ENCODE peak calls at places on chromosomes 2 and 18, in ten cellular contexts. E is GM13976; T is activated T-helper 1 cell treated with anti-CD3 and anti-CD28 coated beads, Interleukin-2, amount 50 U/mL, for 16 hours; G is naive thymus-derived CD4-positive, alpha-beta T cell; C is retinal pigment epithelial cell; U is fibroblast of the conjunctiva; J is iPS DF 6.9; B is transverse colon; S is stimulated activated CD8-positive, alpha-beta memory T cell treated with anti-CD3 and anti-CD28 coated beads, Interleukin-7, amount 100 ng/mL, for 1 hour; X is heart right ventricle. L is an unnamed sample.

GRCh38 chr2:64474200-64474630 is 20.3 kb downstream of the LGALSL start:
- DNase-seq in E (no peak), T (no peak), G (no peak), C (no peak), U (no peak), J (no peak), B (no peak), S (no peak), X (no peak), L (peak)

GRCh38 chr2:100109986-100110980 is 32.1 kb downstream of the AFF3 start:
- DNase-seq in E (no peak), T (no peak), G (no peak), C (no peak), U (no peak), J (no peak), B (no peak), S (no peak), X (no peak), L (peak)

GRCh38 chr2:37379881-37380296 is 35.5 kb downstream of the QPCT start:
- DNase-seq in E (no peak), T (no peak), G (no peak), C (no peak), U (no peak), J (no peak), B (no peak), S (no peak), X (no peak), L (no peak)

GRCh38 chr2:66080136-66080535 is 354.8 kb upstream of the MEIS1 start:
- DNase-seq in E (no peak), T (no peak), G (no peak), C (no peak), U (no peak), J (no peak), B (no peak), S (no peak), X (no peak), L (no peak)

GRCh38 chr2:146295080-146295670 is 1549.7 kb upstream of the ACVR2A start:
- DNase-seq in E (no peak), T (no peak), G (no peak), C (no peak), U (no peak), J (no peak), B (no peak), S (no peak), X (no peak), L (no peak)

GRCh38 chr18:57051586-57052044 is 95.3 kb upstream of the BOD1L2 start:
- DNase-seq in E (peak), T (no peak), G (no peak), C (no peak), U (no peak), J (no peak), B (peak), S (no peak), X (no peak), L (no peak)

GRCh38 chr18:3466051-3466450 is 16.1 kb downstream of the TGIF1 start:
- DNase-seq in E (no peak), T (no peak), G (no peak), C (no peak), U (peak), J (no peak), B (no peak), S (no peak), X (no peak), L (no peak)

GRCh38 chr2:190920085-190920484 is 39.5 kb downstream of the GLS start:
- DNase-seq in E (no peak), T (no peak), G (no peak), C (no peak), U (no peak), J (no peak), B (no peak), S (no peak), X (no peak), L (no peak)

GRCh38 chr2:148342091-148342490 is 302.5 kb upstream of the EPC2 start:
- DNase-seq in E (no peak), T (no peak), G (no peak), C (no peak), U (no peak), J (no peak), B (no peak), S (no peak), X (no peak), L (no peak)

GRCh38 chr18:22840606-22841144 is 92.5 kb upstream of the RBBP8 start:
- DNase-seq in E (no peak), T (no peak), G (no peak), C (no peak), U (no peak), J (no peak), B (no peak), S (no peak), X (no peak), L (no peak)

GRCh38 chr2:99217929-99218501 is 37.0 kb downstream of the MRPL30 start:
- DNase-seq in E (no peak), T (no peak), G (no peak), C (no peak), U (no peak), J (no peak), B (peak), S (no peak), X (no peak), L (no peak)

GRCh38 chr2:18855027-18855426 is 265.7 kb upstream of the NT5C1B start:
- DNase-seq in E (no peak), T (no peak), G (no peak), C (no peak), U (no peak), J (no peak), B (no peak), S (no peak), X (no peak), L (no peak)

GRCh38 chr2:181037922-181038321 is 57.5 kb downstream of the UBE2E3 start:
- DNase-seq in E (no peak), T (no peak), G (no peak), C (no peak), U (no peak), J (no peak), B (no peak), S (no peak), X (no peak), L (no peak)

GRCh38 chr18:36406805-36407204 is 109.3 kb downstream of the FHOD3 start:
- DNase-seq in E (no peak), T (no peak), G (no peak), C (no peak), U (no peak), J (no peak), B (no peak), S (no peak), X (no peak), L (no peak)

GRCh38 chr2:236550701-236551465 is 18.7 kb upstream of the ACKR3 start:
- DNase-seq in E (peak), T (no peak), G (no peak), C (no peak), U (no peak), J (no peak), B (no peak), S (no peak), X (no peak), L (peak)

GRCh38 chr2:42858140-42859005 is 66.0 kb upstream of the HAAO start:
- DNase-seq in E (no peak), T (no peak), G (no peak), C (no peak), U (no peak), J (no peak), B (no peak), S (no peak), X (no peak), L (no peak)

GRCh38 chr18:79328917-79329316 is 66.8 kb upstream of the NFATC1 start:
- DNase-seq in E (no peak), T (no peak), G (no peak), C (no peak), U (no peak), J (no peak), B (no peak), S (no peak), X (no peak), L (no peak)

GRCh38 chr2:197307933-197308521 is 2.6 kb downstream of the ANKRD44 start:
- DNase-seq in E (peak), T (no peak), G (no peak), C (no peak), U (no peak), J (no peak), B (peak), S (peak), X (no peak), L (no peak)

GRCh38 chr2:176507736-176508135 is 238.5 kb downstream of the MTX2 start:
- DNase-seq in E (no peak), T (no peak), G (no peak), C (no peak), U (no peak), J (no peak), B (no peak), S (no peak), X (no peak), L (no peak)

GRCh38 chr2:86280191-86280667 is 57.2 kb downstream of the REEP1 start:
- DNase-seq in E (no peak), T (no peak), G (no peak), C (peak), U (no peak), J (no peak), B (no peak), S (no peak), X (no peak), L (no peak)

L was measured in naive B cell.